ENCODE peak calls at places on chromosomes 13 and 19, in eight cellular contexts. C is neural crest cell; R is C1 segment of cervical spinal cord; T is COLO829; U is brain microvascular endothelial cell; O is activated CD4-positive, alpha-beta T cell treated with anti-CD3 and anti-CD28 coated beads, Interleukin-2, amount 50 U/mL, for 48 hours; X is effector CD4-positive, alpha-beta T cell; Y is breast epithelium. J is an unnamed sample.

GRCh38 chr19:38727868-38728660 is 16.2 kb downstream of the CAPN12 start:
- DNase-seq in T (no peak), Y (no peak), R (no peak), U (peak), C (no peak), X (no peak), O (no peak), J (no peak)

GRCh38 chr13:50268500-50268899 is 253.3 kb downstream of the KCNRG start:
- DNase-seq in U (no peak), R (no peak), T (peak), O (no peak), C (no peak), X (no peak), Y (no peak), J (no peak)

GRCh38 chr13:71618154-71618553 is 248.8 kb downstream of the DACH1 start:
- DNase-seq in U (no peak), R (no peak), T (no peak), Y (no peak), C (no peak), O (no peak), X (no peak), J (no peak)

GRCh38 chr19:43725468-43725867 is 9.6 kb downstream of the IRGC start:
- DNase-seq in O (no peak), Y (no peak), U (no peak), X (no peak), T (no peak), C (no peak), R (no peak), J (peak)

GRCh38 chr19:43872547-43873336 is 45.6 kb downstream of the ZNF283 start:
- DNase-seq in X (no peak), C (no peak), Y (no peak), T (no peak), R (no peak), U (no peak), O (no peak), J (no peak)

GRCh38 chr13:76798037-76798436 is 88.2 kb downstream of the KCTD12 start:
- DNase-seq in X (no peak), Y (no peak), U (no peak), O (no peak), C (no peak), T (no peak), R (no peak), J (peak)

GRCh38 chr19:58054792-58055482 is 4.1 kb upstream of the ZNF135 start:
- DNase-seq in C (no peak), O (no peak), X (no peak), R (no peak), Y (no peak), U (peak), T (no peak), J (no peak)

GRCh38 chr13:87677043-87677333 is 5.8 kb downstream of the SLITRK5 start:
- DNase-seq in R (no peak), X (no peak), Y (no peak), C (no peak), U (no peak), O (no peak), T (no peak), J (no peak)

GRCh38 chr13:42539670-42540069 is 34.3 kb upstream of the TNFSF11 start:
- DNase-seq in R (no peak), U (peak), T (no peak), C (no peak), Y (no peak), X (no peak), O (no peak), J (no peak)

GRCh38 chr13:111251646-111252448 is 68.6 kb upstream of the TEX29 start:
- DNase-seq in O (no peak), Y (no peak), X (no peak), T (no peak), C (no peak), U (peak), R (no peak), J (no peak)

GRCh38 chr19:11375143-11375948 is 880 bp downstream of the SWSAP1 start:
- DNase-seq in U (no peak), X (peak), R (no peak), C (no peak), T (no peak), O (peak), Y (no peak), J (peak)

GRCh38 chr13:95258619-95259194 is 42.5 kb downstream of the ABCC4 start:
- DNase-seq in T (no peak), R (no peak), O (no peak), X (no peak), U (no peak), C (no peak), Y (no peak), J (no peak)

GRCh38 chr13:79936368-79937136 is 404.4 kb downstream of the SPRY2 start:
- DNase-seq in Y (no peak), T (peak), C (no peak), X (no peak), R (peak), O (no peak), U (peak), J (no peak)

J was measured in RPMI8226.